ENCODE peak calls at places on chromosome 18, in seven cellular contexts. S is fibroblast of lung, Q is H9, K is IMR-90, H is K562, W is HepG2, V is astrocyte. D is an unnamed sample.

GRCh38 chr18:26526128-26526965 is 22.0 kb downstream of the KCTD1 start:
- DNase-seq in S (no peak), Q (peak), K (no peak), H (no peak), W (no peak), V (peak), D (no peak)

GRCh38 chr18:9740076-9740475 is 32.0 kb downstream of the RAB31 start:
- DNase-seq in S (no peak), Q (no peak), K (no peak), H (no peak), W (no peak), V (no peak), D (no peak)

GRCh38 chr18:63999871-64000270 is 30.0 kb downstream of the SERPINB8 start:
- DNase-seq in S (no peak), Q (no peak), K (no peak), H (no peak), W (no peak), V (no peak), D (no peak)

GRCh38 chr18:76658627-76659026 is 163.6 kb upstream of the ZNF516 start:
- DNase-seq in S (no peak), Q (peak), K (no peak), H (peak), W (no peak), V (no peak), D (no peak)

GRCh38 chr18:79615091-79615490 is 64.5 kb upstream of the CTDP1 start:
- DNase-seq in S (no peak), Q (no peak), K (no peak), H (no peak), W (no peak), V (no peak), D (no peak)

GRCh38 chr18:8359076-8359475 is 250.2 kb upstream of the RAB12 start:
- DNase-seq in S (no peak), Q (peak), K (no peak), H (no peak), W (no peak), V (no peak), D (no peak)

GRCh38 chr18:5626130-5626880 is 82.5 kb upstream of the EPB41L3 start:
- DNase-seq in S (no peak), Q (no peak), K (no peak), H (no peak), W (no peak), V (no peak), D (no peak)

GRCh38 chr18:13606589-13607254 is 119.6 kb downstream of the FAM210A start:
- DNase-seq in S (no peak), Q (no peak), K (no peak), H (no peak), W (no peak), V (no peak), D (peak)

GRCh38 chr18:22666411-22666940 is 248.8 kb upstream of the CTAGE1 start:
- DNase-seq in S (no peak), Q (no peak), K (no peak), H (peak), W (no peak), V (no peak), D (no peak)

GRCh38 chr18:27967938-27968803 is 208.8 kb downstream of the CDH2 start:
- DNase-seq in S (no peak), Q (no peak), K (peak), H (no peak), W (peak), V (no peak), D (no peak)

GRCh38 chr18:25229080-25229479 is 122.9 kb downstream of the ZNF521 start:
- DNase-seq in S (peak), Q (no peak), K (peak), H (peak), W (no peak), V (peak), D (peak)

GRCh38 chr18:8121942-8122480 is 487.2 kb upstream of the RAB12 start:
- DNase-seq in S (no peak), Q (no peak), K (peak), H (peak), W (no peak), V (peak), D (peak)

GRCh38 chr18:9848170-9848854 is 37.5 kb upstream of the TXNDC2 start:
- DNase-seq in S (no peak), Q (no peak), K (no peak), H (peak), W (no peak), V (no peak), D (no peak)

GRCh38 chr18:26655614-26656400 is 107.5 kb upstream of the KCTD1 start:
- DNase-seq in S (peak), Q (peak), K (peak), H (no peak), W (no peak), V (peak), D (peak)

GRCh38 chr18:74896390-74896991 is 298.8 kb downstream of the ZNF407 start:
- DNase-seq in S (no peak), Q (peak), K (peak), H (peak), W (peak), V (no peak), D (peak)

GRCh38 chr18:44884446-44884845 is 203.8 kb downstream of the SETBP1 start:
- DNase-seq in S (no peak), Q (no peak), K (no peak), H (no peak), W (no peak), V (peak), D (no peak)

GRCh38 chr18:27769152-27769551 is 407.8 kb downstream of the CDH2 start:
- DNase-seq in S (no peak), Q (no peak), K (no peak), H (no peak), W (no peak), V (no peak), D (no peak)

GRCh38 chr18:29823671-29824070 is 1218.9 kb downstream of the DSC3 start:
- DNase-seq in S (no peak), Q (no peak), K (no peak), H (no peak), W (no peak), V (no peak), D (no peak)

GRCh38 chr18:70450658-70451253 is 161.9 kb downstream of the SOCS6 start:
- DNase-seq in S (peak), Q (no peak), K (peak), H (no peak), W (no peak), V (no peak), D (no peak)

GRCh38 chr18:31646332-31646822 is 38.0 kb downstream of the B4GALT6 start:
- DNase-seq in S (no peak), Q (no peak), K (no peak), H (no peak), W (no peak), V (no peak), D (no peak)

GRCh38 chr18:8218263-8218662 is 391.0 kb upstream of the RAB12 start:
- DNase-seq in S (no peak), Q (no peak), K (no peak), H (no peak), W (no peak), V (no peak), D (no peak)

GRCh38 chr18:68397241-68398035 is 317.5 kb downstream of the TMX3 start:
- DNase-seq in S (no peak), Q (no peak), K (peak), H (no peak), W (no peak), V (peak), D (no peak)

GRCh38 chr18:74596959-74597661 is 560 bp upstream of the ZNF407 start:
- DNase-seq in S (peak), Q (no peak), K (peak), H (peak), W (peak), V (peak), D (peak)

GRCh38 chr18:47868744-47869143 is 61.7 kb downstream of the SMAD2 start:
- DNase-seq in S (no peak), Q (no peak), K (no peak), H (no peak), W (no peak), V (no peak), D (no peak)

GRCh38 chr18:63002305-63002704 is 287.0 kb downstream of the PHLPP1 start:
- DNase-seq in S (no peak), Q (no peak), K (no peak), H (no peak), W (no peak), V (no peak), D (no peak)

GRCh38 chr18:67243799-67244587 is 272.5 kb downstream of the DSEL start:
- DNase-seq in S (no peak), Q (no peak), K (peak), H (no peak), W (no peak), V (peak), D (no peak)

DNA sequence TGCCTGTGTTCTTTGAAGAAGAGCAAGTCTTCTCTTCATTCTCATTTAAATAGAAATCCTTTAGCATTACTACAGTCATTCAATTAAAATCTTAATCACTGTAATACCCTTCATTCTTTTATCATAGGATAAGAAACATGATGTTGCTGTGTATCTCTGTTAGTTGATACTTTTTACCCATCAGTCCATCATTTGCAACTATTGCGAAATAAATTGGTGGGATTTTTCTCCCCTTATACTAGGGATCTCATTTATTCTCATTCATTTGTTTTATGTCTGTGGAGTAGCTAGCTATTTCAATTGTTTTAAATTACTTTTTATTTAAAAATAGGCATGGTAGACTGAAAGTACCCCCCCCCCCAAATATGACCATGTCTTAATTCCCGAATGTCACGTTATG is 235.3 kb downstream of the KIAA1328 start:
- DNase-seq in S (no peak), Q (no peak), K (no peak), H (no peak), W (no peak), V (no peak), D (no peak)
- H2AFZ ChIP-seq in S (no peak), Q (no peak), K (no peak), H (no peak), W (no peak), V (no peak), D (no peak)

GRCh38 chr18:56799756-56800155 is 148.6 kb downstream of the WDR7 start:
- DNase-seq in S (peak), Q (no peak), K (peak), H (no peak), W (no peak), V (peak), D (no peak)
- TF ChIP-seq CTCF in S (no peak), Q (no peak), K (no peak), H (no peak), W (no peak), V (no peak), D (no peak)

GRCh38 chr18:23918395-23919032 is 96.0 kb upstream of the TTC39C start:
- DNase-seq in S (peak), Q (peak), K (peak), H (peak), W (peak), V (peak), D (peak)
- H2AFZ ChIP-seq in S (no peak), Q (no peak), K (no peak), H (no peak), W (no peak), V (no peak), D (no peak)

GRCh38 chr18:61322265-61322873 is 10.9 kb upstream of the CDH20 start:
- DNase-seq in S (peak), Q (peak), K (peak), H (peak), W (peak), V (peak), D (peak)
- TF ChIP-seq CTCF in S (peak), Q (peak), K (peak), H (peak), W (peak), V (peak), D (peak)